ENCODE peak calls at places on chromosomes 11 and 22, in seven cellular contexts. N is neuronal stem cell, K is mammary epithelial cell, B is omental fat pad, L is fibroblast of lung, G is NCI-H774, W is right atrium auricular region. A is an unnamed sample.

GRCh38 chr11:70527429-70528045 is 129.2 kb downstream of the CTTN start:
- DNase-seq in N (no peak), K (no peak), B (no peak), L (no peak), G (no peak), W (no peak), A (no peak)

GRCh38 chr11:113351061-113351460 is 36.5 kb upstream of the ANKK1 start:
- DNase-seq in N (no peak), K (no peak), B (no peak), L (no peak), G (peak), W (no peak), A (no peak)

GRCh38 chr22:38402204-38402603 is 52.8 kb downstream of the KCNJ4 start:
- DNase-seq in N (no peak), K (no peak), B (no peak), L (no peak), G (no peak), W (no peak), A (no peak)

GRCh38 chr22:38298312-38299000 is 18.8 kb downstream of the CSNK1E start:
- DNase-seq in N (no peak), K (peak), B (no peak), L (peak), G (no peak), W (no peak), A (peak)

GRCh38 chr22:32720924-32721323 is 80.6 kb upstream of the TIMP3 start:
- DNase-seq in N (no peak), K (no peak), B (no peak), L (peak), G (no peak), W (no peak), A (no peak)

GRCh38 chr11:74682731-74683278 is 48.4 kb downstream of the CHRDL2 start:
- DNase-seq in N (no peak), K (no peak), B (no peak), L (no peak), G (no peak), W (peak), A (no peak)

GRCh38 chr11:83219095-83219494 is 25.6 kb downstream of the ANKRD42 start:
- DNase-seq in N (no peak), K (no peak), B (no peak), L (no peak), G (no peak), W (no peak), A (peak)

GRCh38 chr11:35087648-35088047 is 51.3 kb upstream of the CD44 start:
- DNase-seq in N (no peak), K (no peak), B (no peak), L (peak), G (no peak), W (no peak), A (peak)

GRCh38 chr11:47329431-47329993 is 23.0 kb downstream of the MYBPC3 start:
- DNase-seq in N (no peak), K (no peak), B (no peak), L (no peak), G (no peak), W (no peak), A (no peak)

GRCh38 chr11:45815747-45816146 is 10.8 kb downstream of the SLC35C1 start:
- DNase-seq in N (no peak), K (peak), B (no peak), L (no peak), G (no peak), W (no peak), A (no peak)

A was measured in GM12865.